ENCODE peak calls at places on chromosomes 11 and 22, in four cellular contexts. U, E, A and H are unnamed samples.
A peak's percentile ranks its signal among the peaks of the same experiment; 100 is the strongest.

GRCh38 chr22:28112548-28113043 is 193.5 kb upstream of the PITPNB start:
- DNase-seq in A (peak; percentile 10), E (no peak), U (no peak), H (peak; percentile 65)

GRCh38 chr11:76806131-76806530 is 23.0 kb downstream of the TSKU start:
- DNase-seq in U (no peak), E (peak; percentile 75), A (no peak), H (peak; percentile 53)

GRCh38 chr11:2830886-2831285 is 54.7 kb downstream of the CDKN1C start:
- DNase-seq in U (no peak), E (no peak), A (no peak), H (no peak)

GRCh38 chr11:33930317-33931021 is 38.6 kb upstream of the LMO2 start:
- DNase-seq in A (no peak), E (no peak), U (peak; percentile 68), H (no peak)

GRCh38 chr11:96326954-96327353 is 16.0 kb downstream of the MAML2 start:
- DNase-seq in A (no peak), U (no peak), E (no peak), H (no peak)

GRCh38 chr11:114358711-114359110 is 41.6 kb downstream of the C11orf71 start:
- DNase-seq in U (no peak), A (no peak), E (no peak), H (no peak)

GRCh38 chr11:12048936-12049790 is 40.7 kb upstream of the DKK3 start:
- DNase-seq in A (no peak), U (no peak), E (no peak), H (no peak)

GRCh38 chr11:123578778-123579481 is 75.5 kb downstream of the SCN3B start:
- DNase-seq in E (no peak), A (no peak), U (no peak), H (no peak)

GRCh38 chr11:68977781-68978625 is 2.8 kb downstream of the MRGPRD start:
- DNase-seq in U (peak; percentile 37), A (no peak), E (no peak), H (no peak)

GRCh38 chr11:48087974-48088681 is 107.8 kb downstream of the PTPRJ start:
- DNase-seq in E (no peak), U (no peak), A (no peak), H (no peak)

GRCh38 chr22:21698430-21699329 is 32.9 kb downstream of the PPIL2 start:
- DNase-seq in A (no peak), E (no peak), U (peak; percentile 83), H (peak; percentile 73)

GRCh38 chr22:36352775-36353507 is 34.8 kb downstream of the MYH9 start:
- DNase-seq in U (peak; percentile 96), A (no peak), E (no peak), H (peak; percentile 85)

GRCh38 chr11:115677190-115677589 is 173.0 kb upstream of the CADM1 start:
- DNase-seq in E (no peak), U (no peak), A (no peak), H (no peak)

GRCh38 chr22:20981787-20982562 is at the start of gene LZTR1:
- DNase-seq in A (peak; percentile 84), U (peak; percentile 90), E (peak; percentile 93), H (peak; percentile 81)

GRCh38 chr11:70682760-70683159 is 284.4 kb downstream of the CTTN start:
- DNase-seq in E (no peak), U (no peak), A (no peak), H (no peak)

GRCh38 chr11:83092488-83093384 is 21.0 kb upstream of the RAB30 start:
- DNase-seq in E (no peak), U (no peak), A (no peak), H (no peak)

GRCh38 chr11:418343-419247 is 3.8 kb upstream of the SIGIRR start:
- DNase-seq in U (no peak), A (no peak), E (no peak), H (no peak)

GRCh38 chr11:60950024-60950423 is 2.0 kb downstream of the SLC15A3 start:
- DNase-seq in A (no peak), U (no peak), E (no peak), H (no peak)

GRCh38 chr11:70448983-70449567 is 50.7 kb downstream of the CTTN start:
- DNase-seq in A (no peak), U (no peak), E (no peak), H (no peak)

GRCh38 chr11:95849087-95849825 is 59.0 kb downstream of the CEP57 start:
- DNase-seq in E (no peak), A (peak; percentile 42), U (peak; percentile 79), H (peak; percentile 63)

GRCh38 chr11:9047986-9048522 is 43.3 kb downstream of the SCUBE2 start:
- DNase-seq in A (no peak), E (no peak), U (no peak), H (no peak)

GRCh38 chr11:132278801-132279574 is 908.6 kb downstream of the NTM start:
- DNase-seq in U (no peak), E (no peak), A (peak; percentile 58), H (no peak)

GRCh38 chr11:12701815-12702214 is 27.6 kb downstream of the TEAD1 start:
- DNase-seq in E (no peak), U (no peak), A (no peak), H (no peak)

GRCh38 chr11:8989411-8989810 is 14.4 kb downstream of the NRIP3 start:
- DNase-seq in A (no peak), E (no peak), U (no peak), H (no peak)

GRCh38 chr11:120431633-120432032 is 79.9 kb upstream of the GRIK4 start:
- DNase-seq in A (peak; percentile 24), U (no peak), E (no peak), H (no peak)

GRCh38 chr11:102497061-102497460 is 33.5 kb downstream of the MMP7 start:
- DNase-seq in U (no peak), E (no peak), A (no peak), H (no peak)

GRCh38 chr22:36470994-36471331 is 10.5 kb downstream of the TXN2 start:
- DNase-seq in U (peak; percentile 79), E (no peak), A (no peak), H (no peak)

GRCh38 chr11:46537851-46538295 is 56.0 kb downstream of the AMBRA1 start:
- DNase-seq in A (peak; percentile 72), E (no peak), U (no peak), H (no peak)

GRCh38 chr11:14320020-14320419 is 39.0 kb downstream of the RRAS2 start:
- DNase-seq in A (peak; percentile 50), E (no peak), U (no peak), H (no peak)

GRCh38 chr22:40654522-40655167 is 18.1 kb upstream of the MRTFA start:
- DNase-seq in A (no peak), U (peak; percentile 88), E (no peak), H (peak; percentile 69)
- H3K27ac ChIP-seq in A (no peak overlapping the region), U (peak overlapping the region; percentile 97), E (peak overlapping the region; percentile 96), H (peak overlapping the region; percentile 87)

GRCh38 chr22:30267382-30268302 is 991 bp upstream of the OSM start:
- DNase-seq in A (no peak), E (no peak), U (no peak), H (no peak)
- H3K4me1 ChIP-seq in A (peaks cover 5% of the 10 kb centered on the region), E (peaks cover 12% of the 10 kb centered on the region), U (peaks cover 5% of the 10 kb centered on the region), H (no peaks in the 10 kb centered on the region)

GRCh38 chr11:111540114-111540920 is at the start of gene LAYN:
- DNase-seq in E (no peak), A (no peak), U (peak; percentile 79), H (no peak)
- H3K27ac ChIP-seq in E (peak within 1 kb of the TSS; percentile 63), A (no peak within 1 kb of the TSS), U (peak within 1 kb of the TSS; percentile 78), H (peak within 1 kb of the TSS; percentile 64)

GRCh38 chr11:127873478-127873877 is 713.9 kb downstream of the ETS1 start:
- DNase-seq in U (no peak), A (no peak), E (no peak), H (no peak)

DNA sequence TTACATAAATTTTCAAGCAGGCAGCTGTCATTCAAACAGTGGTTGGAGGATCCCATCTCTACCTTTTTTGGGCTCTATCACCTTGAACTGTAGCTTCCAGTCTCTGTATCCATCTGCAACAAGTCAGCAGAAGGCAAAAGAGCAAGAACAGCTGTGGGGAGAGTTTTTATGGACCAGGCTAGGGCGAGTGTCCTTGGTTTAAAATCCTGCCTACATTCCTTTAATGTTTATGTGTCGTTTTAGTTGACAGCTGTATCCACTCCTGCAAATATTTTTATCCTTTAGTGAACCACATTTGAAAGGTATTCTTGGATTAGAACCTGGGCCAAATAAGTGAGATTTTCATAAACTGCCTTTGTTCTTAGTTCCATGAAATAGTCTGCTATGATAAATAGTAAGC is 712.3 kb downstream of the ETS1 start:
- DNase-seq in U (no peak), A (no peak), E (no peak), H (no peak)
- H3K4me1 ChIP-seq in U (no peaks in the 10 kb centered on the region), A (no peaks in the 10 kb centered on the region), E (no peaks in the 10 kb centered on the region), H (no peaks in the 10 kb centered on the region)

GRCh38 chr22:43391306-43391705 is 20.5 kb upstream of the MPPED1 start:
- DNase-seq in A (no peak), E (no peak), U (no peak), H (no peak)

GRCh38 chr22:43393132-43393844 is 18.5 kb upstream of the MPPED1 start:
- DNase-seq in U (no peak), A (no peak), E (no peak), H (no peak)

GRCh38 chr22:43393845-43394474 is 17.9 kb upstream of the MPPED1 start:
- DNase-seq in E (no peak), A (no peak), U (no peak), H (no peak)

GRCh38 chr22:43390166-43390565 is 21.6 kb upstream of the MPPED1 start:
- DNase-seq in E (no peak), U (no peak), A (no peak), H (no peak)

GRCh38 chr22:43392385-43392989 is 19.3 kb upstream of the MPPED1 start:
- DNase-seq in A (no peak), E (no peak), U (no peak), H (no peak)
- H3K27ac ChIP-seq in A (no peak overlapping the region), E (no peak overlapping the region), U (no peak overlapping the region), H (no peak overlapping the region)

GRCh38 chr11:27806122-27806521 is 105.9 kb upstream of the BDNF start:
- DNase-seq in E (no peak), U (no peak), A (no peak), H (no peak)

GRCh38 chr11:27812341-27812740 is 112.1 kb upstream of the BDNF start:
- DNase-seq in A (no peak), E (no peak), U (no peak), H (no peak)

GRCh38 chr11:27807594-27807993 is 107.3 kb upstream of the BDNF start:
- DNase-seq in A (no peak), U (no peak), E (no peak), H (no peak)
- H3K4me1 ChIP-seq in A (no peaks in the 10 kb centered on the region), U (no peaks in the 10 kb centered on the region), E (no peaks in the 10 kb centered on the region), H (no peaks in the 10 kb centered on the region)